ENCODE peak calls at places on chromosomes 16 and 17, in nine cellular contexts. One of them, this sample, is unnamed.

GRCh38 chr16:68902376-68903345 is 59.3 kb downstream of the TANGO6 start:
- DNase-seq in endodermal cell: peak
- DNase-seq in fibroblast of pulmonary artery: peak
- DNase-seq in transverse colon: peak
- DNase-seq in foreskin fibroblast: no peak
- DNase-seq in D721Med: no peak
- DNase-seq in nephron progenitor cell: peak
- DNase-seq in cardiac fibroblast: peak
- DNase-seq in mammary epithelial cell: peak
- DNase-seq in this sample: no peak

GRCh38 chr17:80646328-80646727 is 101.7 kb downstream of the RPTOR start:
- DNase-seq in foreskin fibroblast: no peak
- DNase-seq in endodermal cell: peak
- DNase-seq in nephron progenitor cell: no peak
- DNase-seq in fibroblast of pulmonary artery: no peak
- DNase-seq in mammary epithelial cell: no peak
- DNase-seq in D721Med: no peak
- DNase-seq in cardiac fibroblast: no peak
- DNase-seq in transverse colon: no peak
- DNase-seq in this sample: no peak

GRCh38 chr17:38663125-38663751 is 11.5 kb downstream of the EPOP start:
- DNase-seq in foreskin fibroblast: peak
- DNase-seq in nephron progenitor cell: peak
- DNase-seq in endodermal cell: peak
- DNase-seq in fibroblast of pulmonary artery: peak
- DNase-seq in D721Med: peak
- DNase-seq in cardiac fibroblast: peak
- DNase-seq in mammary epithelial cell: peak
- DNase-seq in transverse colon: peak
- DNase-seq in this sample: no peak

GRCh38 chr16:10729649-10730048 is 14.0 kb upstream of the NUBP1 start:
- DNase-seq in mammary epithelial cell: peak
- DNase-seq in nephron progenitor cell: no peak
- DNase-seq in foreskin fibroblast: peak
- DNase-seq in D721Med: no peak
- DNase-seq in cardiac fibroblast: peak
- DNase-seq in transverse colon: peak
- DNase-seq in endodermal cell: no peak
- DNase-seq in fibroblast of pulmonary artery: peak
- DNase-seq in this sample: no peak

GRCh38 chr16:86214326-86215232 is 295.7 kb upstream of the FOXF1 start:
- DNase-seq in D721Med: no peak
- DNase-seq in mammary epithelial cell: no peak
- DNase-seq in cardiac fibroblast: no peak
- DNase-seq in nephron progenitor cell: no peak
- DNase-seq in foreskin fibroblast: no peak
- DNase-seq in fibroblast of pulmonary artery: no peak
- DNase-seq in transverse colon: no peak
- DNase-seq in endodermal cell: no peak
- DNase-seq in this sample: no peak

GRCh38 chr16:50644730-50645129 is 36.4 kb downstream of the SNX20 start:
- DNase-seq in foreskin fibroblast: no peak
- DNase-seq in mammary epithelial cell: peak
- DNase-seq in nephron progenitor cell: no peak
- DNase-seq in endodermal cell: peak
- DNase-seq in transverse colon: peak
- DNase-seq in fibroblast of pulmonary artery: peak
- DNase-seq in D721Med: no peak
- DNase-seq in cardiac fibroblast: peak
- DNase-seq in this sample: no peak

GRCh38 chr16:29029168-29029994 is 44.5 kb downstream of the LAT start:
- DNase-seq in transverse colon: no peak
- DNase-seq in fibroblast of pulmonary artery: peak
- DNase-seq in endodermal cell: peak
- DNase-seq in nephron progenitor cell: peak
- DNase-seq in foreskin fibroblast: peak
- DNase-seq in mammary epithelial cell: peak
- DNase-seq in D721Med: no peak
- DNase-seq in cardiac fibroblast: peak
- DNase-seq in this sample: no peak

GRCh38 chr16:56512025-56512424 is 7.8 kb downstream of the BBS2 start:
- DNase-seq in endodermal cell: no peak
- DNase-seq in nephron progenitor cell: no peak
- DNase-seq in fibroblast of pulmonary artery: no peak
- DNase-seq in cardiac fibroblast: no peak
- DNase-seq in D721Med: no peak
- DNase-seq in foreskin fibroblast: no peak
- DNase-seq in mammary epithelial cell: no peak
- DNase-seq in transverse colon: no peak
- DNase-seq in this sample: no peak

GRCh38 chr16:89921699-89922476 is 1.3 kb upstream of the TUBB3 start:
- DNase-seq in mammary epithelial cell: peak
- DNase-seq in cardiac fibroblast: peak
- DNase-seq in transverse colon: peak
- DNase-seq in nephron progenitor cell: peak
- DNase-seq in D721Med: no peak
- DNase-seq in foreskin fibroblast: peak
- DNase-seq in fibroblast of pulmonary artery: peak
- DNase-seq in endodermal cell: peak
- DNase-seq in this sample: no peak

GRCh38 chr16:78609542-78610253 is 510.2 kb downstream of the WWOX start:
- DNase-seq in endodermal cell: no peak
- DNase-seq in cardiac fibroblast: no peak
- DNase-seq in mammary epithelial cell: no peak
- DNase-seq in transverse colon: no peak
- DNase-seq in D721Med: no peak
- DNase-seq in nephron progenitor cell: no peak
- DNase-seq in fibroblast of pulmonary artery: no peak
- DNase-seq in foreskin fibroblast: no peak
- DNase-seq in this sample: no peak

GRCh38 chr17:49132699-49133364 is at the start of gene B4GALNT2:
- DNase-seq in nephron progenitor cell: peak
- DNase-seq in endodermal cell: peak
- DNase-seq in D721Med: no peak
- DNase-seq in fibroblast of pulmonary artery: no peak
- DNase-seq in transverse colon: peak
- DNase-seq in cardiac fibroblast: no peak
- DNase-seq in foreskin fibroblast: no peak
- DNase-seq in mammary epithelial cell: peak
- DNase-seq in this sample: no peak

GRCh38 chr16:11198817-11199216 is 57.2 kb downstream of the SOCS1 start:
- DNase-seq in endodermal cell: no peak
- DNase-seq in nephron progenitor cell: no peak
- DNase-seq in fibroblast of pulmonary artery: no peak
- DNase-seq in foreskin fibroblast: no peak
- DNase-seq in transverse colon: peak
- DNase-seq in D721Med: no peak
- DNase-seq in mammary epithelial cell: peak
- DNase-seq in cardiac fibroblast: no peak
- DNase-seq in this sample: no peak

GRCh38 chr16:19384656-19385055 is 33.0 kb upstream of the TMC5 start:
- DNase-seq in foreskin fibroblast: no peak
- DNase-seq in D721Med: no peak
- DNase-seq in mammary epithelial cell: peak
- DNase-seq in transverse colon: peak
- DNase-seq in endodermal cell: no peak
- DNase-seq in cardiac fibroblast: no peak
- DNase-seq in fibroblast of pulmonary artery: no peak
- DNase-seq in nephron progenitor cell: no peak
- DNase-seq in this sample: no peak

GRCh38 chr17:61011269-61011668 is 333.6 kb downstream of the BCAS3 start:
- DNase-seq in transverse colon: no peak
- DNase-seq in foreskin fibroblast: no peak
- DNase-seq in endodermal cell: no peak
- DNase-seq in fibroblast of pulmonary artery: no peak
- DNase-seq in mammary epithelial cell: no peak
- DNase-seq in nephron progenitor cell: no peak
- DNase-seq in cardiac fibroblast: no peak
- DNase-seq in D721Med: no peak
- DNase-seq in this sample: no peak

GRCh38 chr17:47257651-47258339 is 4.2 kb downstream of the ITGB3 start:
- DNase-seq in foreskin fibroblast: peak
- DNase-seq in mammary epithelial cell: peak
- DNase-seq in cardiac fibroblast: peak
- DNase-seq in D721Med: no peak
- DNase-seq in nephron progenitor cell: no peak
- DNase-seq in fibroblast of pulmonary artery: peak
- DNase-seq in endodermal cell: no peak
- DNase-seq in transverse colon: no peak
- DNase-seq in this sample: no peak

GRCh38 chr16:53695070-53695469 is 8.6 kb downstream of the RPGRIP1L start:
- DNase-seq in transverse colon: no peak
- DNase-seq in cardiac fibroblast: no peak
- DNase-seq in D721Med: no peak
- DNase-seq in nephron progenitor cell: no peak
- DNase-seq in endodermal cell: no peak
- DNase-seq in fibroblast of pulmonary artery: peak
- DNase-seq in mammary epithelial cell: peak
- DNase-seq in foreskin fibroblast: peak
- DNase-seq in this sample: no peak

GRCh38 chr17:35605753-35606152 is 18.6 kb downstream of the AP2B1 start:
- DNase-seq in mammary epithelial cell: no peak
- DNase-seq in nephron progenitor cell: no peak
- DNase-seq in endodermal cell: no peak
- DNase-seq in foreskin fibroblast: peak
- DNase-seq in transverse colon: no peak
- DNase-seq in D721Med: no peak
- DNase-seq in cardiac fibroblast: no peak
- DNase-seq in fibroblast of pulmonary artery: no peak
- DNase-seq in this sample: no peak

GRCh38 chr16:56423584-56424403 is 1.6 kb downstream of the AMFR start:
- DNase-seq in transverse colon: no peak
- DNase-seq in fibroblast of pulmonary artery: no peak
- DNase-seq in D721Med: no peak
- DNase-seq in nephron progenitor cell: no peak
- DNase-seq in endodermal cell: no peak
- DNase-seq in foreskin fibroblast: no peak
- DNase-seq in cardiac fibroblast: no peak
- DNase-seq in mammary epithelial cell: no peak
- DNase-seq in this sample: no peak

GRCh38 chr17:75778861-75779249 is 5.8 kb upstream of the UNK start:
- DNase-seq in fibroblast of pulmonary artery: no peak
- DNase-seq in transverse colon: peak
- DNase-seq in mammary epithelial cell: no peak
- DNase-seq in foreskin fibroblast: no peak
- DNase-seq in cardiac fibroblast: no peak
- DNase-seq in D721Med: no peak
- DNase-seq in nephron progenitor cell: peak
- DNase-seq in endodermal cell: no peak
- DNase-seq in this sample: no peak

DNA sequence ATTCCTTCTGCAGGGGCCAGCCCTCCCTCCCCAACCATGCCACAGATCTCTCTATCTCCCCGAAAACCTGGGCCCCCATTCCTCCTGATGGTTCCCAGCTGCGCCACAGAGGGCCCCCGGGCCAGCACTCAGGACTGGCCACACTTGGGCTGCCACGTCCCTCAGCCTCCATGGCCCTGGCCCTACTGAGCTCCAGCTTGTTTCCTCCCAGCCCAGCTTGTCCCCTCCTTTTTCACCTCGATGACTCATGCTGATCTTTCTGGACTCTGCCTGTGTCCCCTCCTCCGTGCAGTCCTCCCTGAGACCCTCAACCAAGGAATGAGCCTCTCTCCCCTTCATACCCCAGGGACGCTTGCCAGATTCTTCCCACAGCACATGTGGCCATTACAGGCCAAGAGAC is 10.9 kb upstream of the FAM83G start:
- DNase-seq in D721Med: no peak
- DNase-seq in endodermal cell: no peak
- DNase-seq in fibroblast of pulmonary artery: no peak
- DNase-seq in cardiac fibroblast: no peak
- DNase-seq in transverse colon: no peak
- DNase-seq in mammary epithelial cell: no peak
- DNase-seq in nephron progenitor cell: no peak
- DNase-seq in foreskin fibroblast: no peak
- DNase-seq in this sample: no peak
- TF ChIP-seq CTCF in D721Med: no peak
- TF ChIP-seq CTCF in endodermal cell: no peak
- TF ChIP-seq CTCF in fibroblast of pulmonary artery: no peak
- TF ChIP-seq CTCF in cardiac fibroblast: no peak
- TF ChIP-seq CTCF in transverse colon: no peak
- TF ChIP-seq CTCF in mammary epithelial cell: no peak
- TF ChIP-seq CTCF in nephron progenitor cell: no peak
- TF ChIP-seq CTCF in foreskin fibroblast: no peak
- TF ChIP-seq CTCF in this sample: no peak

GRCh38 chr17:1147664-1148063 is 32.1 kb downstream of the ABR start:
- DNase-seq in fibroblast of pulmonary artery: peak
- DNase-seq in mammary epithelial cell: peak
- DNase-seq in foreskin fibroblast: peak
- DNase-seq in nephron progenitor cell: peak
- DNase-seq in D721Med: peak
- DNase-seq in transverse colon: peak
- DNase-seq in cardiac fibroblast: peak
- DNase-seq in endodermal cell: peak
- DNase-seq in this sample: no peak
- TF ChIP-seq CTCF in fibroblast of pulmonary artery: peak
- TF ChIP-seq CTCF in mammary epithelial cell: peak
- TF ChIP-seq CTCF in foreskin fibroblast: no peak
- TF ChIP-seq CTCF in nephron progenitor cell: peak
- TF ChIP-seq CTCF in D721Med: peak
- TF ChIP-seq CTCF in transverse colon: peak
- TF ChIP-seq CTCF in cardiac fibroblast: peak
- TF ChIP-seq CTCF in endodermal cell: peak
- TF ChIP-seq CTCF in this sample: no peak

DNA sequence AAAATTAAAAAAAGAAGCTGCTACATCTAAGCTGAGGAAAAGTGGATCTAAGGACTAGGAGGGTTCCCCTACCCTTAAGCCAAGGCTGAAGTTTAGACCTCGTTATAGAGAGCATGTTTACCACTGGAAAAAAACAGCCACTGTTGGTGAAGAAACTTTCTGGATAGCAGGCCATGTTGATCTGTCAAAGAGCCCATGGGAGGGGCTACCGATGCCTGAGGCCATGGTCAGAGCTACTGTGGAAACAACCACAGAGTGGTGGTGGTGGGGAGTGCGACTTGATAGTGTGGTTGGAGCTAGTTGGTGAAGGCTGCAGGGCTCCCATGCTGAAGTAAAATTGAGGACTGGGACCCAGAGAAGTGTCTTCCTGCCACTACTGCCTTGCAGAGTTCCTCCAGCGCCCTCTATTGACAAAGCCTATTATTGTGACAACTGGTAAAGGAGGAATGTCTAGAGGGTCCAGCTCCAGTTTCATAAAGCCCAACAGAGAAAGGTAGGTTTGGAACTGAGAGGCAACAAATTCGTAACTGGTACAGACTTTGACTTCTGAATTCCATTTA is 12.7 kb upstream of the FAM20A start:
- DNase-seq in D721Med: no peak
- DNase-seq in foreskin fibroblast: no peak
- DNase-seq in fibroblast of pulmonary artery: peak
- DNase-seq in endodermal cell: peak
- DNase-seq in transverse colon: no peak
- DNase-seq in mammary epithelial cell: peak
- DNase-seq in cardiac fibroblast: peak
- DNase-seq in nephron progenitor cell: peak
- DNase-seq in this sample: no peak
- TF ChIP-seq CTCF in D721Med: peak
- TF ChIP-seq CTCF in foreskin fibroblast: peak
- TF ChIP-seq CTCF in fibroblast of pulmonary artery: peak
- TF ChIP-seq CTCF in endodermal cell: peak
- TF ChIP-seq CTCF in transverse colon: peak
- TF ChIP-seq CTCF in mammary epithelial cell: peak
- TF ChIP-seq CTCF in cardiac fibroblast: peak
- TF ChIP-seq CTCF in nephron progenitor cell: peak
- TF ChIP-seq CTCF in this sample: no peak

GRCh38 chr16:2914233-2914632 is 2.5 kb downstream of the FLYWCH1 start:
- DNase-seq in mammary epithelial cell: no peak
- DNase-seq in transverse colon: no peak
- DNase-seq in D721Med: peak
- DNase-seq in fibroblast of pulmonary artery: no peak
- DNase-seq in endodermal cell: peak
- DNase-seq in cardiac fibroblast: no peak
- DNase-seq in foreskin fibroblast: no peak
- DNase-seq in nephron progenitor cell: no peak
- DNase-seq in this sample: no peak
- TF ChIP-seq CTCF in mammary epithelial cell: no peak
- TF ChIP-seq CTCF in transverse colon: no peak
- TF ChIP-seq CTCF in D721Med: no peak
- TF ChIP-seq CTCF in fibroblast of pulmonary artery: no peak
- TF ChIP-seq CTCF in endodermal cell: peak
- TF ChIP-seq CTCF in cardiac fibroblast: no peak
- TF ChIP-seq CTCF in foreskin fibroblast: no peak
- TF ChIP-seq CTCF in nephron progenitor cell: no peak
- TF ChIP-seq CTCF in this sample: no peak